ENCODE peak calls at places on chromosomes 11 and 22, in six cellular contexts. X, B, Q, P, M and G are unnamed samples.

GRCh38 chr11:12017243-12017678 is 8.8 kb upstream of the DKK3 start:
- DNase-seq in M (no peak), X (no peak), B (no peak), Q (peak; percentile 97), P (no peak), G (no peak)

GRCh38 chr11:6576471-6577373 is 26.7 kb downstream of the RRP8 start:
- DNase-seq in Q (peak; percentile 84), B (no peak), P (no peak), M (no peak), X (no peak), G (peak; percentile 10)

GRCh38 chr11:102429691-102430090 is 22.9 kb downstream of the TMEM123 start:
- DNase-seq in M (no peak), P (no peak), X (no peak), Q (no peak), B (no peak), G (no peak)

GRCh38 chr11:49995559-49995958 is 13.2 kb upstream of the OR4C12 start:
- DNase-seq in B (no peak), M (peak; percentile 84), X (no peak), P (peak; percentile 73), Q (peak; percentile 6), G (peak; percentile 78)

GRCh38 chr11:29263971-29264682 is 752.7 kb downstream of the KCNA4 start:
- DNase-seq in M (no peak), P (no peak), Q (no peak), X (no peak), B (no peak), G (no peak)

GRCh38 chr11:35083181-35084061 is 55.5 kb upstream of the CD44 start:
- DNase-seq in X (peak; percentile 77), B (peak; percentile 86), Q (no peak), M (no peak), P (no peak), G (peak; percentile 85)

GRCh38 chr22:32144875-32145274 is 14.2 kb downstream of the C22orf42 start:
- DNase-seq in M (no peak), X (no peak), Q (no peak), P (no peak), B (no peak), G (peak; percentile 91)

GRCh38 chr11:14358729-14359439 is at the start of gene RRAS2:
- DNase-seq in Q (peak; percentile 77), P (peak; percentile 69), B (no peak), M (peak; percentile 88), X (peak; percentile 70), G (peak; percentile 65)

GRCh38 chr11:32435511-32435946 is at the start of gene WT1:
- DNase-seq in X (peak; percentile 57), B (no peak), Q (no peak), M (peak; percentile 90), P (no peak), G (peak; percentile 96)

GRCh38 chr11:113849713-113850112 is 25.7 kb downstream of the USP28 start:
- DNase-seq in Q (no peak), X (no peak), P (no peak), M (no peak), B (no peak), G (no peak)

GRCh38 chr22:35839811-35840739 is 122.4 kb downstream of the APOL5 start:
- DNase-seq in B (no peak), Q (peak; percentile 96), X (peak; percentile 62), P (no peak), M (peak; percentile 92), G (peak; percentile 8)

GRCh38 chr11:82046778-82047177 is 686.9 kb downstream of the FAM181B start:
- DNase-seq in M (no peak), P (no peak), Q (no peak), X (no peak), B (no peak), G (no peak)

GRCh38 chr11:44277097-44278090 is 32.5 kb downstream of the ALX4 start:
- DNase-seq in X (no peak), Q (no peak), M (no peak), B (no peak), P (no peak), G (no peak)

GRCh38 chr11:129184581-129184980 is 7.5 kb downstream of the ARHGAP32 start:
- DNase-seq in X (no peak), Q (no peak), P (no peak), B (no peak), M (no peak), G (no peak)

GRCh38 chr22:37904572-37905533 is 1.2 kb upstream of the MICALL1 start:
- DNase-seq in B (no peak), X (peak; percentile 84), Q (peak; percentile 90), P (peak; percentile 58), M (peak; percentile 77), G (peak; percentile 96)

GRCh38 chr11:125061237-125061636 is 1.9 kb upstream of the SLC37A2 start:
- DNase-seq in P (peak; percentile 56), X (no peak), B (no peak), Q (no peak), M (no peak), G (no peak)

GRCh38 chr11:118109231-118109630 is 22.5 kb upstream of the SMIM35 start:
- DNase-seq in P (no peak), Q (no peak), X (no peak), M (no peak), B (no peak), G (no peak)

GRCh38 chr11:118105657-118106305 is 19.0 kb upstream of the SMIM35 start:
- DNase-seq in Q (no peak), M (no peak), B (no peak), X (no peak), P (no peak), G (no peak)

GRCh38 chr11:118104491-118104890 is 17.7 kb upstream of the SMIM35 start:
- DNase-seq in X (no peak), Q (no peak), P (no peak), B (no peak), M (no peak), G (no peak)

GRCh38 chr11:118108513-118108912 is 21.8 kb upstream of the SMIM35 start:
- DNase-seq in P (no peak), M (no peak), Q (no peak), X (no peak), B (no peak), G (no peak)

DNA sequence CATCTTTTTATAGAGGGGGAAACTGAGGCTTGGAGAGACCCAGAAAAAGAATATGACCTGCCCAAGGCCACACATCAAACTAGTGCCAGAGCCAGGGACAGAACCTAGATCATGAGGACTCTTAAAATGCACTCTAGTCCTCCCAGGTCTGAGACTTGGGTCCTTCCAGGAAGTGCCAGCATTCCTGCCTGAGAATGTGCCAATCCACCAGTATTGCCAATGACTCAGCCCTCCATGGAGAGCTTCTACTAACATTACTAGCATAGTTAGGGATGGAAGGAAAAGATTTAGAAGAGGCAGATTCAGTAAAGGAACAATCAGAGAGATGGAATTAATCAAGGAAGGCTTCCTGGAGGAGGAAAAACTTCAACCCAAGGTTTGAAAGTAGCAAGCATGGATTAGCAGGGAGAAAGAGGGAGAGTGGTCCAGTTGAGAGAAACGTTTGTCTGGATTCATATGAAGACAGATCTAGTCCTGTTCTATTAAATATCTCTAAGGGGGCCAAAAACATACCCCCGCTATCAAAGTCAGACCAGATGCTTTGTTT is 20.1 kb upstream of the SMIM35 start:
- DNase-seq in X (no peak), Q (no peak), P (no peak), B (no peak), M (no peak), G (no peak)
- H3K4me3 ChIP-seq in X (no peak overlapping the region), Q (no peak overlapping the region), P (no peak overlapping the region), B (no peak overlapping the region), M (no peak overlapping the region), G (no peak overlapping the region)

DNA sequence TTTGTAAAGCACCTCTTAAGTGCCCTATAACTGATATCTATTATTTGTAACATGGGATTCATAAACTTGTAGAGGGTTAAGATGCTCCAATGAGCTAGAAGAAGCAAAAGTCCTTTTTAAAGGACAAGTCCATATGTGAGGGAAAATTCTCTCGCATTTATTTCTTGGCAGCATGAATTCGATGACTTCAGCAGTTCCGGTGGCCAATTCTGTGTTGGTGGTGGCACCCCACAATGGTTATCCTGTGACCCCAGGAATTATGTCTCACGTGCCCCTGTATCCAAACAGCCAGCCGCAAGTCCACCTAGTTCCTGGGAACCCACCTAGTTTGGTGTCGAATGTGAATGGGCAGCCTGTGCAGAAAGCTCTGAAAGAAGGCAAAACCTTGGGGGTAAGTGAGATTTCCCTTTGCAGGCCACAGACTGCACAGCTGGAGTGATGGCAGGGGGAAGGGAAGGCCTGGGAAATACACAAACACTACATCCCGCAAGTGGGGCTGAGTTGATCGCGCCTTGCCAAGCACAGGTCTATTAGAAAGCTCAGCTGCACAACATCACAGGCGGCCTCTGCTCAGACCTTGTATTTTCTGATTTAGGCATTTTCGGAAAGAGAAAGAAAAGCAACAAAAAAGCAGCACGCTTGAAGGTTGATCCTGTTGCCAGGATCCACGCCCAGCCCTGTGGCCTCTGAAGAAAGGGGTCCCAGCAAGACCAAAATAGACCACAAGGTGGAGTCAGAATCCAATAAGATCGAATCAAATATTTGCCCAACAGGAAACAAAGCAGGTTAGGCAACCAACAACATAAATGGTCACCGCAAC is 1.5 kb downstream of the MS4A8 start:
- DNase-seq in P (peak; percentile 29), B (no peak), Q (peak; percentile 24), M (peak; percentile 23), X (peak; percentile 24), G (peak; percentile 59)
- TF ChIP-seq MYC in P (no peak), B (no peak), Q (no peak), M (no peak), X (no peak), G (no peak)

DNA sequence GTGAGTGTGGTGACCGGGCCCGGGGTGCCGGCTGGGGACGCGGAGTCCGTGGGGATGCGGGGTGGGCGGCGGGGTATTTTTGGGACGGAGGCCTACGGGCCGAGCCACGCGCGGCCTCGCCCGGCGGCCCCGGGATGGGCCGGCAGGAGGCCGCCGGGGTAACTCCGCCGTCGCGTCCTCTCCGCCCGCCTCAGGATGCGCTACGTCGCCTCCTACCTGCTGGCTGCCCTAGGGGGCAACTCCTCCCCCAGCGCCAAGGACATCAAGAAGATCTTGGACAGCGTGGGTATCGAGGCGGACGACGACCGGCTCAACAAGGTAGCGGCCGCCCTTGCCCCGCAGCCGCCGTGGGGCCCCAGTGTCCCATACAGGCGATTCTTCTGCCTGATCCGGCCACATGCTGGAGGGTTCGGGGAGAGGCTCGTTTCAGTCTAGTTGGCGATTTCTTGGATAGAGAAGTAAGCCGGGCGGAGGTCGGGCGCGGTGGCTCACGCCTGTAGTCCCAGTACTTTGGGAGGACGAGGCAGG is 337 bp downstream of the RPLP2 start:
- DNase-seq in B (no peak), P (no peak), X (no peak), Q (no peak), M (no peak), G (no peak)
- H3K4me3 ChIP-seq in B (peak overlapping the region; percentile 98), P (peak overlapping the region; percentile 100), X (peak overlapping the region; percentile 94), Q (peak overlapping the region; percentile 80), M (peak overlapping the region; percentile 99), G (peak overlapping the region; percentile 98)

GRCh38 chr11:111735262-111736116 is 30.7 kb downstream of the PPP2R1B start:
- DNase-seq in B (no peak), X (no peak), M (no peak), Q (peak; percentile 98), P (no peak), G (no peak)
- TF ChIP-seq MYC in B (no peak), X (no peak), M (no peak), Q (no peak), P (no peak), G (no peak)